ENCODE peak calls at places on chromosomes 2 and 18, in four cellular contexts. One of them, this sample, is unnamed.

GRCh38 chr2:49265471-49265870 is 111.2 kb upstream of the FSHR start:
- DNase-seq in uterus: no peak
- DNase-seq in kidney epithelial cell: no peak
- DNase-seq in AG09309: no peak
- DNase-seq in this sample: no peak

GRCh38 chr18:23825978-23826405 is 136.7 kb downstream of the LAMA3 start:
- DNase-seq in kidney epithelial cell: peak
- DNase-seq in uterus: peak
- DNase-seq in AG09309: peak
- DNase-seq in this sample: peak

GRCh38 chr18:33835419-33835818 is 257.4 kb downstream of the ASXL3 start:
- DNase-seq in uterus: no peak
- DNase-seq in AG09309: no peak
- DNase-seq in kidney epithelial cell: no peak
- DNase-seq in this sample: no peak

GRCh38 chr2:152924219-152924618 is 205.8 kb downstream of the ARL6IP6 start:
- DNase-seq in uterus: no peak
- DNase-seq in kidney epithelial cell: no peak
- DNase-seq in AG09309: no peak
- DNase-seq in this sample: no peak

GRCh38 chr2:209773377-209773776 is 1.7 kb downstream of the UNC80 start:
- DNase-seq in kidney epithelial cell: no peak
- DNase-seq in uterus: no peak
- DNase-seq in AG09309: no peak
- DNase-seq in this sample: no peak

GRCh38 chr18:28159055-28159454 is 17.9 kb downstream of the CDH2 start:
- DNase-seq in uterus: no peak
- DNase-seq in AG09309: no peak
- DNase-seq in kidney epithelial cell: no peak
- DNase-seq in this sample: no peak

GRCh38 chr2:67437132-67437531 is 40.0 kb downstream of the ETAA1 start:
- DNase-seq in kidney epithelial cell: no peak
- DNase-seq in AG09309: no peak
- DNase-seq in uterus: no peak
- DNase-seq in this sample: no peak

GRCh38 chr18:79395761-79396404 is at the start of gene NFATC1:
- DNase-seq in AG09309: no peak
- DNase-seq in kidney epithelial cell: no peak
- DNase-seq in uterus: peak
- DNase-seq in this sample: peak

GRCh38 chr18:35345460-35345921 is 1.3 kb upstream of the ZNF24 start:
- DNase-seq in uterus: no peak
- DNase-seq in AG09309: no peak
- DNase-seq in kidney epithelial cell: no peak
- DNase-seq in this sample: no peak

GRCh38 chr18:56431551-56431950 is 206.8 kb downstream of the TXNL1 start:
- DNase-seq in AG09309: no peak
- DNase-seq in uterus: no peak
- DNase-seq in kidney epithelial cell: peak
- DNase-seq in this sample: no peak

GRCh38 chr2:229422005-229422404 is 150.9 kb upstream of the PID1 start:
- DNase-seq in kidney epithelial cell: no peak
- DNase-seq in AG09309: no peak
- DNase-seq in uterus: no peak
- DNase-seq in this sample: no peak

GRCh38 chr18:69936191-69936558 is 11.5 kb downstream of the CD226 start:
- DNase-seq in kidney epithelial cell: no peak
- DNase-seq in AG09309: no peak
- DNase-seq in uterus: no peak
- DNase-seq in this sample: no peak

GRCh38 chr2:168603439-168603961 is 147.4 kb downstream of the CERS6 start:
- DNase-seq in AG09309: no peak
- DNase-seq in uterus: no peak
- DNase-seq in kidney epithelial cell: no peak
- DNase-seq in this sample: peak

GRCh38 chr2:59761966-59762365 is 791.5 kb downstream of the BCL11A start:
- DNase-seq in uterus: no peak
- DNase-seq in kidney epithelial cell: no peak
- DNase-seq in AG09309: no peak
- DNase-seq in this sample: no peak

GRCh38 chr2:214575030-214575949 is 164.4 kb downstream of the VWC2L start:
- DNase-seq in uterus: no peak
- DNase-seq in kidney epithelial cell: no peak
- DNase-seq in AG09309: no peak
- DNase-seq in this sample: no peak

GRCh38 chr2:62501794-62502500 is 4.0 kb downstream of the TMEM17 start:
- DNase-seq in uterus: no peak
- DNase-seq in AG09309: peak
- DNase-seq in kidney epithelial cell: no peak
- DNase-seq in this sample: peak

GRCh38 chr2:44848026-44848425 is 93.5 kb upstream of the SIX3 start:
- DNase-seq in uterus: no peak
- DNase-seq in AG09309: no peak
- DNase-seq in kidney epithelial cell: no peak
- DNase-seq in this sample: no peak

GRCh38 chr2:28993211-28993960 is 12.3 kb downstream of the TOGARAM2 start:
- DNase-seq in uterus: no peak
- DNase-seq in kidney epithelial cell: no peak
- DNase-seq in AG09309: no peak
- DNase-seq in this sample: no peak

GRCh38 chr2:84452624-84453023 is 6.5 kb downstream of the SUCLG1 start:
- DNase-seq in kidney epithelial cell: no peak
- DNase-seq in AG09309: no peak
- DNase-seq in uterus: no peak
- DNase-seq in this sample: no peak

GRCh38 chr2:9010866-9011265 is 7.4 kb upstream of the MBOAT2 start:
- DNase-seq in kidney epithelial cell: no peak
- DNase-seq in uterus: no peak
- DNase-seq in AG09309: peak
- DNase-seq in this sample: peak

GRCh38 chr2:134401081-134401497 is 147.2 kb downstream of the MGAT5 start:
- DNase-seq in kidney epithelial cell: no peak
- DNase-seq in AG09309: no peak
- DNase-seq in uterus: peak
- DNase-seq in this sample: no peak

GRCh38 chr2:57759822-57760300 is 286.7 kb upstream of the VRK2 start:
- DNase-seq in uterus: peak
- DNase-seq in kidney epithelial cell: peak
- DNase-seq in AG09309: peak
- DNase-seq in this sample: peak

GRCh38 chr2:191938779-191939178 is 91.9 kb upstream of the CAVIN2 start:
- DNase-seq in kidney epithelial cell: no peak
- DNase-seq in AG09309: no peak
- DNase-seq in uterus: no peak
- DNase-seq in this sample: no peak

DNA sequence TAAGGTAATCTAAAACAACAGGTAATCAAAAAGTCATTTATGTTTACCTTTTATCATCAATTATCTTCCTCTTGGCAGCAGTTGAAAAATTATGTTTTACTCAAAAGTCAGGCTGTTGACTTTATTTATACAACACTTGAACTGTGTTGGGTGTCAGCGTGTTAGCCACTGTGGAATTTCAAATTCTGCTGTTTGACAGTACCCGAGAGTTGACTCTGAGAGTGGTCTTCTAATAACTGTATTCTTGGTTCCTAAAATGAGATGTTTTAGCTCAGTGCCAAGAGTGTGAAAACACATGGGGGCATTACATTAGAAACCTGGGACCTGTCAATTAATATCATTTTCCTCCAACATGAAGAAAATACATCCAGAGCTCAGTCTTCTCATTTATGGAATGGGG is 89.3 kb downstream of the AFF3 start:
- DNase-seq in AG09309: no peak
- DNase-seq in uterus: no peak
- DNase-seq in kidney epithelial cell: no peak
- DNase-seq in this sample: no peak
- H3K4me3 ChIP-seq in AG09309: no peak
- H3K4me3 ChIP-seq in uterus: no peak
- H3K4me3 ChIP-seq in kidney epithelial cell: no peak
- H3K4me3 ChIP-seq in this sample: no peak

GRCh38 chr2:197163755-197164753 is 146.5 kb downstream of the ANKRD44 start:
- DNase-seq in kidney epithelial cell: no peak
- DNase-seq in AG09309: no peak
- DNase-seq in uterus: no peak
- DNase-seq in this sample: no peak
- H3K4me3 ChIP-seq in kidney epithelial cell: no peak
- H3K4me3 ChIP-seq in AG09309: no peak
- H3K4me3 ChIP-seq in uterus: peak
- H3K4me3 ChIP-seq in this sample: peak

DNA sequence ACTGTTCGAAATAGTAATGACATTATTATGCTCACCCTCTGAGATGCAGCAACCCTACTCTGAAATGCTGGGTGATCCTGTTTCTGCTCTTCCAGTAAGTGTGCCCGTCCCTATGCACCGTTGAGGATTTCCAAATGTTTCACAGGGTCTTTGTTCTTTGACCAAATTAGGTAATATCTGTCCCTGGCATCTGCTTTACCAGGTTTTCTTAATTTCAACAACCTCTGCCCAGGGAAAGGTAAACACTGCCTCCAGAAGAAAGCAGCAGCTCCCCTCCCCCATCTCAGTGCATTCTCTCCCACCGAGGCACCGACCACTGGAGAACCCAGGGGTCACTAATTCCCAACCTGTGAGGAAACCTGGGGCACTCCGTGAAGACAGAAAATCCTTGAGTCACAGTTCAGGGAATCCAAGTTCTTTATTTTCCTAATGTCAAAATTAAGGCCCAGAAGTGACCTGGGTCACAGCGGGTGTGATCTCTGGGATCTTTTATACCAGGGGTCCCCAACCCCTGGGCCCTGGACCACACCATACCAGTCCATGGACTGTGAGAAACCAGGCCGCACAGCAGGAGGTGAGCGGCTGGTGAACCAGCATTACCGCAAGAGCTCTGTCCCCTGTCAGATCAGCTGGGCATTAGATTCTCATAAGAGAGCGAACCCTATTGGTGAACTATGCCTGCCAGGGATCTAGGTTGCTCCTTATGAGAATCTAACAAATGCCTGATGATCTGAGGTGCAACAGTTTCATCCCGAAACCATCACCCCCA is 1.2 kb upstream of the GRB14 start:
- DNase-seq in kidney epithelial cell: no peak
- DNase-seq in uterus: no peak
- DNase-seq in AG09309: no peak
- DNase-seq in this sample: no peak
- H3K4me3 ChIP-seq in kidney epithelial cell: no peak
- H3K4me3 ChIP-seq in uterus: no peak
- H3K4me3 ChIP-seq in AG09309: no peak
- H3K4me3 ChIP-seq in this sample: no peak

GRCh38 chr2:188979730-188980123 is 5.6 kb downstream of the COL3A1 start:
- DNase-seq in kidney epithelial cell: no peak
- DNase-seq in uterus: no peak
- DNase-seq in AG09309: no peak
- DNase-seq in this sample: no peak

GRCh38 chr2:188976545-188977268 is 2.5 kb downstream of the COL3A1 start:
- DNase-seq in AG09309: no peak
- DNase-seq in kidney epithelial cell: no peak
- DNase-seq in uterus: no peak
- DNase-seq in this sample: no peak

GRCh38 chr2:188975497-188976102 is 1.4 kb downstream of the COL3A1 start:
- DNase-seq in uterus: peak
- DNase-seq in kidney epithelial cell: no peak
- DNase-seq in AG09309: peak
- DNase-seq in this sample: peak

GRCh38 chr2:188978291-188979081 is 4.3 kb downstream of the COL3A1 start:
- DNase-seq in AG09309: no peak
- DNase-seq in uterus: peak
- DNase-seq in kidney epithelial cell: peak
- DNase-seq in this sample: no peak

GRCh38 chr2:188979119-188979729 is 5.1 kb downstream of the COL3A1 start:
- DNase-seq in uterus: no peak
- DNase-seq in AG09309: no peak
- DNase-seq in kidney epithelial cell: no peak
- DNase-seq in this sample: no peak
- H3K4me3 ChIP-seq in uterus: no peak
- H3K4me3 ChIP-seq in AG09309: peak
- H3K4me3 ChIP-seq in kidney epithelial cell: no peak
- H3K4me3 ChIP-seq in this sample: peak

GRCh38 chr2:158459161-158460003 is 2.6 kb downstream of the PKP4 start:
- DNase-seq in AG09309: no peak
- DNase-seq in uterus: no peak
- DNase-seq in kidney epithelial cell: no peak
- DNase-seq in this sample: no peak
- H3K4me3 ChIP-seq in AG09309: no peak
- H3K4me3 ChIP-seq in uterus: peak
- H3K4me3 ChIP-seq in kidney epithelial cell: peak
- H3K4me3 ChIP-seq in this sample: no peak

This sample was measured in skeletal muscle cell.